ENCODE peak calls at places on chromosomes 12 and 14, in four cellular contexts. D is mesendoderm, O is IMR-90, Q is H1. W is an unnamed sample.

GRCh38 chr12:77577756-77578155 is 252.9 kb upstream of the NAV3 start:
- DNase-seq in Q (no peak), O (peak; percentile 40), D (no peak), W (no peak)

GRCh38 chr14:54572316-54572715 is 5.4 kb downstream of the SAMD4A start:
- DNase-seq in Q (no peak), D (peak; percentile 86), O (no peak), W (peak; percentile 60)

GRCh38 chr12:124506145-124506831 is 61.1 kb downstream of the NCOR2 start:
- DNase-seq in Q (no peak), D (peak; percentile 41), O (no peak), W (peak; percentile 52)

GRCh38 chr14:103319422-103319821 is 14.6 kb upstream of the EIF5 start:
- DNase-seq in O (no peak), Q (no peak), D (no peak), W (no peak)

GRCh38 chr14:33062476-33062875 is 123.8 kb downstream of the NPAS3 start:
- DNase-seq in Q (no peak), O (no peak), D (no peak), W (no peak)

GRCh38 chr12:116719661-116720060 is 18.2 kb downstream of the SPRING1 start:
- DNase-seq in O (no peak), Q (no peak), D (no peak), W (no peak)

GRCh38 chr14:92314182-92314581 is 8.8 kb upstream of the SLC24A4 start:
- DNase-seq in D (no peak), O (no peak), Q (no peak), W (no peak)

GRCh38 chr14:40847496-40847895 is 759.2 kb upstream of the LRFN5 start:
- DNase-seq in Q (no peak), O (no peak), D (no peak), W (no peak)

GRCh38 chr14:68957688-68958248 is 21.3 kb downstream of the ACTN1 start:
- DNase-seq in D (no peak), Q (no peak), O (no peak), W (no peak)

GRCh38 chr14:67881225-67881624 is 61.6 kb downstream of the RAD51B start:
- DNase-seq in O (no peak), D (no peak), Q (no peak), W (no peak)

GRCh38 chr12:87155616-87156015 is 873.6 kb downstream of the C12orf50 start:
- DNase-seq in D (no peak), O (peak; percentile 46), Q (no peak), W (no peak)

GRCh38 chr14:31387091-31387490 is 33.3 kb downstream of the HEATR5A start:
- DNase-seq in Q (no peak), D (no peak), O (no peak), W (no peak)

GRCh38 chr12:15883536-15883935 is 1.3 kb downstream of the STRAP start:
- DNase-seq in D (no peak), O (peak; percentile 20), Q (no peak), W (no peak)

GRCh38 chr12:47790676-47791350 is 17.8 kb downstream of the SLC48A1 start:
- DNase-seq in D (no peak), Q (no peak), O (no peak), W (no peak)

GRCh38 chr14:96362071-96362964 is 823 bp downstream of the ATG2B start:
- DNase-seq in O (peak; percentile 30), Q (no peak), D (peak; percentile 61), W (no peak)

GRCh38 chr14:105978618-105979295 is 452.4 kb downstream of the TMEM121 start:
- DNase-seq in O (no peak), Q (no peak), D (no peak), W (no peak)

GRCh38 chr14:60241091-60241490 is 7.9 kb upstream of the PPM1A start:
- DNase-seq in Q (no peak), D (no peak), O (no peak), W (no peak)

GRCh38 chr12:56299308-56299852 is 750 bp downstream of the CS start:
- DNase-seq in O (peak; percentile 17), D (peak; percentile 10), Q (no peak), W (no peak)

GRCh38 chr14:67241416-67242362 is at the start of gene PALS1:
- DNase-seq in O (peak; percentile 88), Q (no peak), D (peak; percentile 84), W (no peak)

GRCh38 chr12:116006141-116006540 is 271.4 kb downstream of the MED13L start:
- DNase-seq in D (no peak), Q (no peak), O (no peak), W (no peak)

GRCh38 chr12:75341873-75342272 is 7.4 kb downstream of the GLIPR1L1 start:
- DNase-seq in Q (no peak), D (peak; percentile 45), O (peak; percentile 4), W (no peak)

GRCh38 chr14:34682787-34683321 is 31.5 kb downstream of the CFL2 start:
- DNase-seq in D (no peak), Q (no peak), O (no peak), W (no peak)

GRCh38 chr12:6363010-6363329 is 12.4 kb downstream of the SCNN1A start:
- DNase-seq in D (no peak), O (no peak), Q (no peak), W (no peak)

GRCh38 chr14:79578470-79578869 is 632.8 kb downstream of the DIO2 start:
- DNase-seq in D (no peak), Q (no peak), O (no peak), W (no peak)

GRCh38 chr12:57216931-57217871 is 607 bp downstream of the NXPH4 start:
- DNase-seq in O (no peak), Q (no peak), D (no peak), W (no peak)

GRCh38 chr14:28163261-28163660 is 603.3 kb upstream of the FOXG1 start:
- DNase-seq in O (no peak), D (peak; percentile 6), Q (no peak), W (no peak)

GRCh38 chr12:15526033-15526432 is 203.7 kb downstream of the PTPRO start:
- DNase-seq in O (no peak), Q (no peak), D (peak; percentile 53), W (no peak)

GRCh38 chr12:1634149-1634548 is 5.1 kb downstream of the WNT5B start:
- DNase-seq in D (no peak), Q (no peak), O (no peak), W (no peak)

GRCh38 chr14:71698027-71698426 is 234.2 kb upstream of the RGS6 start:
- DNase-seq in O (no peak), Q (no peak), D (no peak), W (no peak)

GRCh38 chr14:34297786-34298520 is 164.1 kb downstream of the SPTSSA start:
- DNase-seq in D (no peak), O (no peak), Q (no peak), W (no peak)

GRCh38 chr12:78403136-78403535 is 461.4 kb upstream of the SYT1 start:
- DNase-seq in D (no peak), O (peak; percentile 47), Q (no peak), W (no peak)

GRCh38 chr12:97968641-97969171 is 506.1 kb downstream of the RMST start:
- DNase-seq in D (no peak), O (no peak), Q (no peak), W (no peak)

GRCh38 chr14:37142835-37143499 is 29.4 kb downstream of the SLC25A21 start:
- DNase-seq in D (peak; percentile 72), O (peak; percentile 72), Q (no peak), W (no peak)

GRCh38 chr12:40152783-40153383 is 47.0 kb upstream of the SLC2A13 start:
- DNase-seq in D (peak; percentile 40), Q (no peak), O (peak; percentile 32), W (no peak)

GRCh38 chr12:27226319-27226984 is 17.6 kb upstream of the STK38L start:
- DNase-seq in O (no peak), Q (no peak), D (no peak), W (no peak)

DNA sequence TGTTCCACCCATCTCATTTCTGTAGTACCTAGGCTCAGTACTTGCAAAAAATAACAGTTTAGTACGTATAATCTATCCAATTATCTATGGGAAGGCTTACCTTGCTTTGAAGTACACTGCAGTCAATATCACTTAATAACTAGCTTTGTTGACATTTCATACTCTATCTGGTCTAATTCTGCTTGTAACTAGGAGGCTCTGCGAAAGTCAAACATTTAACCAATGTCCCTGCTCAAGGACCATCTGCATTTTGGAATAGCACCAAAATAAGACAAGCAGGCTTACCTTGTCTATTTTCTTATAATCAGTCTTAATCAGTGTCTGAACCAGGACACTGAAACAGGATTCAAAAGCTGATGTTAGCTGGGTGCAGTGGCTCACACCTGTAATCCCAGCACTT is 39.9 kb downstream of the SLC25A47 start:
- DNase-seq in Q (no peak), D (no peak), O (no peak), W (no peak)
- H4K5ac ChIP-seq in Q (no peak overlapping the region), D (no peak overlapping the region), O (peak overlapping the region; percentile 65), W (no peak overlapping the region)

GRCh38 chr12:100376166-100376565 is 19.3 kb downstream of the SLC17A8 start:
- DNase-seq in D (no peak), Q (no peak), O (no peak), W (no peak)
- H4K5ac ChIP-seq in D (no peak overlapping the region), Q (no peak overlapping the region), O (no peak overlapping the region), W (no peak overlapping the region)

DNA sequence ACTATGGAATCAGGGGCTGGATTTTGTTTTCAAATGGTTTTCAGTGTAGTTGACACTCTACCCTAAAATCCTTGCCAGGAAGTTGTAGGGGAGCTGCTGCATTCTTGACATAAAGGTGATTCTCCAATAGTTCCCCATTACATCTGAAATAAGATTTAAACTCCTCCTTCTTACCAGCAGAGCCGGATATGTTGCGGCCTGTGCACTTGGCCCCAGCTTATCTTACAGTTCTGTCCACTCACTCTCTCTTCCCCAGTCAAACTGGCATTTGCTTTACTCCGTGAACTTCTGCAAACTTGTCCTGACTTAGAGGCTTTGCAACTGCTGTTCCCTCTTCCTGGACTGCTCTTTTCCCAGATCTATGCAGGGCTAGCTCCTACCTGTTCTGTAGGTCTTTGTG is 929.5 kb downstream of the VRK1 start:
- DNase-seq in D (no peak), O (no peak), Q (no peak), W (no peak)
- H4K5ac ChIP-seq in D (no peak overlapping the region), O (no peak overlapping the region), Q (no peak overlapping the region), W (no peak overlapping the region)

GRCh38 chr12:38883629-38884134 is 21.7 kb downstream of the CPNE8 start:
- DNase-seq in O (no peak), D (no peak), Q (no peak), W (no peak)

GRCh38 chr12:38884666-38885065 is 20.7 kb downstream of the CPNE8 start:
- DNase-seq in O (no peak), Q (no peak), D (no peak), W (no peak)

GRCh38 chr12:38878986-38879385 is 26.4 kb downstream of the CPNE8 start:
- DNase-seq in O (no peak), D (no peak), Q (no peak), W (no peak)

GRCh38 chr12:38875571-38876228 is 29.7 kb downstream of the CPNE8 start:
- DNase-seq in Q (no peak), O (no peak), D (no peak), W (no peak)

DNA sequence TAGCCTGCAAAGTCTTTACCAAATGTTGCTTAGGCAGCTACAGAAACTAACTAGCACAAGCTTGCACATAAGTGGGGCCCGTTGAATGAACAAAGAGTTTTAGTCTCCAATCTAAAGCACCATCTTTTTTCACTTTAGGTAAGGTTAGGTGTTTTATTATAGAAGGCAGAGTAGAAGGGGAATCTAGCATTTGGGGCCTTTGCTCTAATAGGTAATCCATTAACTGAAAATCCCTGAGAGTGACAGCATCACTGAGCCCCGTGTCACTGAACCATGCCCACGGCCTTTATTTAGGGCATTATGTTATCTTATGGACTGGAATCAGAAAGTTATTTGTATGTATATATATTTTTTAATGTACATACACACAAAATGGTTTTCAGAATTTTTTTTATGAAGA is 25.1 kb downstream of the CPNE8 start:
- DNase-seq in D (no peak), Q (no peak), O (no peak), W (no peak)
- H4K5ac ChIP-seq in D (no peak overlapping the region), Q (no peak overlapping the region), O (no peak overlapping the region), W (no peak overlapping the region)

GRCh38 chr12:119615518-119616475 is 22.2 kb downstream of the TMEM233 start:
- DNase-seq in Q (no peak), D (no peak), O (no peak), W (no peak)
- H4K5ac ChIP-seq in Q (no peak overlapping the region), D (no peak overlapping the region), O (no peak overlapping the region), W (no peak overlapping the region)